ENCODE peak calls at places on chromosome 2, in ten cellular contexts. J is A549, W is fibroblast of lung, K is breast epithelium, A is pancreas, P is tibial nerve, N is body of pancreas, Y is sigmoid colon, U is cardiac muscle cell, H is psoas muscle. F is an unnamed sample. For H3K4me1, the result is how much of the 10 kb centered on the place peaks cover.

GRCh38 chr2:20823917-20824316 is 1.0 kb upstream of the LDAH start:
- DNase-seq in J (no peak), H (no peak), P (no peak), N (no peak), K (no peak), Y (no peak), A (no peak), W (no peak), U (no peak), F (no peak)

GRCh38 chr2:105317937-105318336 is 11.6 kb downstream of the TGFBRAP1 start:
- DNase-seq in A (no peak), U (no peak), N (no peak), W (no peak), K (no peak), H (no peak), Y (no peak), P (no peak), J (no peak), F (no peak)

GRCh38 chr2:98350411-98350810 is 4.2 kb downstream of the CNGA3 start:
- DNase-seq in J (no peak), A (no peak), H (no peak), P (no peak), W (no peak), U (no peak), N (no peak), K (no peak), Y (no peak), F (no peak)

GRCh38 chr2:148653437-148653836 is 8.9 kb downstream of the EPC2 start:
- DNase-seq in Y (no peak), A (no peak), N (no peak), P (no peak), H (no peak), J (no peak), U (peak), K (no peak), W (no peak), F (no peak)

GRCh38 chr2:56334622-56335021 is 150.8 kb downstream of the CCDC85A start:
- DNase-seq in Y (no peak), K (no peak), N (no peak), U (peak), W (no peak), H (no peak), A (no peak), J (no peak), P (no peak), F (no peak)

GRCh38 chr2:144456680-144457079 is 63.2 kb downstream of the ZEB2 start:
- DNase-seq in A (no peak), W (peak), K (no peak), N (peak), U (peak), J (peak), Y (no peak), P (no peak), H (no peak), F (peak)

GRCh38 chr2:169362346-169363026 is at the start of gene LRP2:
- DNase-seq in P (no peak), W (no peak), Y (no peak), H (peak), J (peak), U (no peak), A (peak), N (no peak), K (no peak), F (no peak)

GRCh38 chr2:171706152-171706803 is 19.0 kb downstream of the DYNC1I2 start:
- DNase-seq in H (no peak), A (no peak), Y (no peak), J (peak), K (no peak), N (no peak), U (peak), W (peak), P (no peak), F (no peak)

GRCh38 chr2:232886632-232887031 is 16.6 kb downstream of the SNORC start:
- DNase-seq in K (peak), H (no peak), N (no peak), W (no peak), J (no peak), A (no peak), P (no peak), Y (no peak), U (no peak), F (no peak)

GRCh38 chr2:159098815-159099455 is 130.5 kb downstream of the TANC1 start:
- DNase-seq in H (no peak), P (no peak), U (peak), N (no peak), Y (no peak), J (no peak), W (no peak), K (no peak), A (no peak), F (no peak)

GRCh38 chr2:228446732-228447131 is 265.2 kb upstream of the SPHKAP start:
- DNase-seq in A (no peak), N (no peak), W (peak), K (no peak), U (no peak), J (no peak), P (no peak), Y (no peak), H (no peak), F (no peak)

GRCh38 chr2:64485961-64486360 is 32.0 kb downstream of the LGALSL start:
- DNase-seq in U (peak), J (peak), N (no peak), H (peak), Y (peak), W (peak), P (no peak), K (no peak), A (no peak), F (peak)

GRCh38 chr2:32357545-32358482 is 991 bp downstream of the BIRC6 start:
- DNase-seq in A (peak), H (peak), P (no peak), Y (peak), J (peak), K (no peak), N (peak), U (peak), W (peak), F (peak)

GRCh38 chr2:31129835-31130561 is 8.2 kb downstream of the GALNT14 start:
- DNase-seq in P (no peak), N (no peak), U (no peak), J (no peak), W (no peak), H (no peak), K (no peak), A (no peak), Y (no peak), F (no peak)

GRCh38 chr2:48287971-48288370 is 242.0 kb upstream of the STON1 start:
- DNase-seq in K (no peak), W (no peak), J (no peak), Y (no peak), N (peak), P (no peak), A (no peak), U (no peak), H (no peak), F (no peak)

GRCh38 chr2:162317058-162317742 is 1.3 kb downstream of the IFIH1 start:
- DNase-seq in A (no peak), K (no peak), U (no peak), W (no peak), P (no peak), H (no peak), N (no peak), J (no peak), Y (no peak), F (no peak)

GRCh38 chr2:46644690-46645385 is 165.5 kb downstream of the TMEM247 start:
- DNase-seq in P (no peak), W (peak), N (no peak), U (no peak), A (no peak), H (no peak), K (no peak), Y (no peak), J (peak), F (no peak)

GRCh38 chr2:11746376-11746806 is at the start of gene LPIN1:
- DNase-seq in A (peak), K (peak), W (peak), P (peak), Y (peak), U (peak), J (peak), N (peak), H (peak), F (peak)

GRCh38 chr2:10278029-10278762 is 24.5 kb upstream of the HPCAL1 start:
- DNase-seq in N (peak), W (peak), J (no peak), U (peak), A (peak), K (no peak), P (peak), H (peak), Y (peak), F (peak)

GRCh38 chr2:196750977-196751631 is 48.4 kb downstream of the GTF3C3 start:
- DNase-seq in Y (no peak), P (peak), A (peak), W (peak), U (peak), H (peak), N (peak), J (peak), K (peak), F (peak)

GRCh38 chr2:179812501-179812900 is 48.9 kb downstream of the ZNF385B start:
- DNase-seq in Y (no peak), U (no peak), H (no peak), K (no peak), A (no peak), W (peak), N (no peak), J (no peak), P (no peak), F (no peak)

GRCh38 chr2:240595381-240596079 is 9.0 kb downstream of the CAPN10 start:
- DNase-seq in Y (peak), U (peak), H (peak), K (peak), A (no peak), P (peak), W (peak), N (no peak), J (peak), F (no peak)

DNA sequence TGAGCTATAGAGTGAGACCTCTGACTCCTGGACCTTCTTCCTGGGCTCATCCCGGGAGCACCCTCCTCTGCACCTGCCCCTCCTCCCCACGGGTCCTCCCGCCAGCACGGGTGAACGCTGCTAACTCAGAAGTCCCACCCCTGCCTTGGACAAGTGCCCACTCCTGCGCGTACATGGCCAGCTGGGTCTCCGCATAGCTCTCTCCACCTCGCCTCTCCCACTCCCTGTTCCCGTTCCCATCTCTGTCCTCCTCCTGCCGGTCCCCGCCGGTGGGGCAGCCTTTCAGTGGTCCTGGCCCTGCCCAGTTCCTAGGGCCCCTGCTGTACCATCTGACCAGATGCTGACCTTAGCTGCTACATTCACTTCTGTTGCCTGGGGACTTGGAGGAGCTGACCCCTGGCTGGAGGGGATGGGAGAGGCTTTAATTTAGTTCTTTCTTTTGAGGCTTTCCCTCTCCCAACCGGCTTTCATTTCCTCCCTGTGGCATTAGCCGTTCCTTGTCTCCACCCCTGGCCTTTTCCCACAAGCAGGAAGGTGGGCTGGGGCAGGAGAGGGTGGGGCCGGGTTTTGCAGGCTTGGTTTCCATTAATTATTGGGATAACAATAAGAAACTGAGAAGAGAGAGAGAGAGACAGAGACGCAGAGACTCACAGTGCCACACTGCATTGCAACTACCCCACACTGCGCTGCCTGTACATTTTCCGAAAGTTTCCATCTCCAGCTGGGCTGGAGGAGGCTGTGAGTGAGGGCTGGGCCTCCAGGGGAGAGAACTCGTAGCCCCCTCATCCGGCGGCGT is 136.2 kb downstream of the SH3BP4 start:
- DNase-seq in H (peak), N (peak), J (no peak), Y (peak), A (peak), P (peak), K (no peak), U (peak), W (peak), F (peak)
- H3K27ac ChIP-seq in H (no peak), N (no peak), J (no peak), Y (peak), A (no peak), P (no peak), K (no peak), U (no peak), W (no peak), F (peak)

GRCh38 chr2:37667704-37668103 is 3.7 kb downstream of the CDC42EP3 start:
- DNase-seq in W (no peak), Y (no peak), K (no peak), U (no peak), J (no peak), A (no peak), P (no peak), H (no peak), N (no peak), F (no peak)
- H3K4me1 ChIP-seq in W (under half), Y (half or more), K (under half), U (under half), J (under half), A (under half), P (under half), H (half or more), N (under half), F (under half)

DNA sequence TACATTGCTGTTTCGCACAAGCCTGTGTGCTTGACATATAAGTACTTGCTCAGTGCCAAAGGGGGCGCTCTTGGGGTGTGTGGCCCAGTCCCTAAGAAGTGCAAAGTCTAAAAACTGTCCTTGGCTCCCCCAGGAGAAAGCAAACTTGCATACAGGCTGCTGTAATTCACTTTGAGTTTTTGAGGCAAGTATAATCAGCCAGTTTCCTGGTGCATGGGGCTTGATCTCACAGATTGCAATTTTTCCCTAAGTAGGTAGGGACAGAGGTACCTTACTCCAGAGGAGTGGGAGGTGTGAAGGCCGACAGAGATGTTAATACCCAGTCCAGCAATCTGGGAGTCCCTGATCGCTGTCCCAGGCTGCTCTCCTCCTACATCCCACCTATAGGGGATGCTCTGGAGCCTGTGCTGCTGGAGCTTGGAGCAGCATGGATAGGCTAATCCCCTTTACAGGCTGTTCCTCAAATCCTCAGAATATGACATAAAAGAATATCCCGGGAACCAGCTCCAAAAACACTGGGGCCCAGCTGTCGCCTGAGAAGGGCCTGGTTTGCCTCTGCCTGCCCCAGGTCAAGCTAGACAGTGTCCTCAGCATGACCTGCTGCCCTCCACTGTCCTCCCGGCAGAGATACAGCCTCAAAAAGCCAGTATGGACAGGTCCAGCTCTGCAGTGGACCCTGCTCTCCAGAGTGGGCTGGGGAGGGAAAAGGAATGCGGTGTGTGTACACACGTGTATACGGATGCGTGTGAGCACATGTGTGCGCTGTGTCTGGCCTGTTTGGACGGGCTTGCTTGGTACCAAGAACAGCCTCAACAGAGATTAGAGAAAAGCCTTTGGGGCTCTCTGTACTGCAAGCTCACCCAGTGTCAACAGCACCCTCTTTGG is 136.6 kb upstream of the HAAO start:
- DNase-seq in H (no peak), J (peak), K (no peak), W (peak), A (peak), P (no peak), N (peak), Y (no peak), U (peak), F (no peak)
- TF ChIP-seq CTCF in H (no peak), J (peak), K (no peak), W (peak), A (peak), P (peak), N (peak), Y (no peak), U (peak), F (peak)

DNA sequence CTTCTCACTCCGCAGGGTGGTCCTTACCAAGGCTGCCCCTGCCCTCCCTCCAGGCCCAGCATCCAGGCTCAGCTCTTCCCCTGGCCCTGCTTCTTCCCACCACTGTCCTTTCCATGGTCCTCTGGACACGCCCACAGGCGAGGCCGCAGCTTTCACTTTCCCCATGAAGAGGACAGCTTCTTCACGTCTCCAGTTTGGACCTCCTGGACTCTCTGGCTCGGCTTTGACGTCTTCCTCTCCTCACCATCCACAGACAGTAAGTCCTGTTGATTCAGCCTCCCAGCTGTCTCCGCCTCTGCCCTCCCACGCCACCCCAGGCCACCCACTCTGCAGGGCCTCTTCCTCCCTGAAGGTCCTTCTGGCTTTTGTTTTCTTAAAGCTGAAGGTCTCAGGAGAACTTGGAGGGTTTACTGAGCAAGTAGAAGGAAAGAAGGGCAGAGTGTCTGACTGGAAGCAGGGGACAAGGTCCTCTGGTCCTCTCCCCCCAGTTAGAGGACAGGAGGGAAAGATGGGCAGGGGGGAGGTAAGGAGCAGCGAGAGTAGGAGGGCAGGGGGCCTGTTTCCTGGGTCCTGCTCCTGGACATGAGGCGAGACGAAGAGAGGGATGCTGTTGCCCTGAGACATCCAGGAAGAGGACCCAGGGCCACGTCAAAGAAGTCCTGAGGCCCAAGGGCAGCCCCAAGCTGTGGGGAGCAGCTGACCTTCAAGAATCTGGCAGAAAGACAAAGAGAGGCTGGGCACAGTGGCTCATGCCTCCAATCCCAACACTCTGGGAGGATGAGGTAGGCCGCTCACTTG is 24.7 kb upstream of the NMUR1 start:
- DNase-seq in W (peak), U (peak), P (peak), K (no peak), J (peak), N (peak), H (peak), A (peak), Y (peak), F (peak)
- H3K27ac ChIP-seq in W (peak), U (no peak), P (peak), K (peak), J (no peak), N (no peak), H (peak), A (no peak), Y (peak), F (no peak)

GRCh38 chr2:26772064-26773001 is 8.2 kb downstream of the SLC35F6 start:
- DNase-seq in U (peak), W (peak), P (peak), A (peak), K (peak), H (peak), Y (peak), N (peak), J (peak), F (peak)

GRCh38 chr2:26768759-26769500 is 4.8 kb downstream of the SLC35F6 start:
- DNase-seq in H (peak), W (peak), Y (peak), P (peak), N (peak), A (peak), J (peak), U (peak), K (peak), F (peak)

GRCh38 chr2:26767894-26768487 is 3.9 kb downstream of the SLC35F6 start:
- DNase-seq in K (no peak), J (no peak), W (no peak), Y (no peak), N (no peak), U (no peak), P (no peak), A (no peak), H (no peak), F (no peak)

GRCh38 chr2:26769501-26769850 is 5.4 kb downstream of the SLC35F6 start:
- DNase-seq in K (no peak), U (no peak), N (no peak), A (no peak), W (no peak), J (no peak), P (no peak), H (no peak), Y (no peak), F (no peak)

GRCh38 chr2:26770986-26771586 is 7.0 kb downstream of the SLC35F6 start:
- DNase-seq in J (peak), K (peak), A (peak), U (peak), P (peak), N (peak), H (peak), Y (peak), W (peak), F (peak)
- H3K4me1 ChIP-seq in J (half or more), K (under half), A (under half), U (under half), P (half or more), N (half or more), H (half or more), Y (half or more), W (under half), F (half or more)

GRCh38 chr2:109162999-109163398 is 34.0 kb downstream of the SH3RF3 start:
- DNase-seq in U (peak), W (peak), P (no peak), K (peak), H (peak), Y (no peak), N (peak), J (no peak), A (no peak), F (peak)
- TF ChIP-seq CTCF in U (no peak), W (no peak), P (no peak), K (no peak), H (no peak), Y (no peak), N (no peak), J (no peak), A (no peak), F (no peak)

DNA sequence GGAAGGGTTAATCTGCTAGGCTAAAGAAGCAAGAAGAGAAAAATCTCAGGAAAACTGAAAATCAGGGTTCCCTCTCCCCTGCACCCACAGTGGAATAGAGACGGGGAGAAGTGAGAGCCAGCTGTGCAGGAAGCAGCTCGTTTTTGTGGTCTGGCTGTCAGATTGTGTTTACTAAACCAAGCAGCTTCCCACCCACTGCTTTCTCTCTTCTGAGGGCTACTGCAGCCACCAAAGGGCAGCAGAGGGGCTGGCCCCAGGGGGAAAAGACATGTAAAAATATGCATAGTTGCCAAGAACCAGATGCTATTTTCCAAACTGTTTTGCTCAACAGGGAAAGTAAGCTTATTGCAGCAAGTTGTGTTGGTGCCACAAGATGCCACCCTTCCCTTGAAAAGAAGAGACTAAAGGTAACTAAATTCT is 72.6 kb upstream of the THUMPD2 start:
- DNase-seq in P (no peak), U (peak), A (no peak), Y (no peak), N (peak), H (no peak), W (peak), K (no peak), J (no peak), F (peak)
- H3K27ac ChIP-seq in P (no peak), U (no peak), A (no peak), Y (no peak), N (no peak), H (no peak), W (no peak), K (no peak), J (no peak), F (no peak)

GRCh38 chr2:237702439-237703397 is 75.3 kb downstream of the LRRFIP1 start:
- DNase-seq in U (peak), Y (peak), W (peak), P (no peak), A (no peak), J (no peak), H (peak), K (no peak), N (peak), F (peak)
- H3K4me1 ChIP-seq in U (half or more), Y (half or more), W (under half), P (half or more), A (under half), J (under half), H (half or more), K (under half), N (under half), F (half or more)

F was measured in heart right ventricle.